ENCODE peak calls at places on chromosomes 1 and 21, in nine cellular contexts. W is right atrium auricular region, T is tibial artery, K is fibroblast of villous mesenchyme, A is heart right ventricle, E is upper lobe of right lung, U is A549, M is epithelial cell of esophagus, I is IMR-90. X is an unnamed sample.
A peak's percentile ranks its signal among the peaks of the same experiment; 100 is the strongest.

GRCh38 chr1:34684246-34684645 is 70.6 kb upstream of the GJB5 start:
- DNase-seq in M (no peak), E (no peak), I (no peak), T (no peak), K (no peak), A (no peak), U (no peak), W (peak; percentile 49), X (no peak)

GRCh38 chr1:192485692-192486436 is 89.7 kb upstream of the RGS1 start:
- DNase-seq in T (peak; percentile 87), U (no peak), W (peak; percentile 90), I (peak; percentile 99), K (peak; percentile 96), E (no peak), M (peak; percentile 94), A (peak; percentile 11), X (peak; percentile 98)

GRCh38 chr1:95236784-95237575 is 3.0 kb downstream of the RWDD3 start:
- DNase-seq in A (no peak), T (no peak), M (no peak), E (no peak), U (no peak), I (peak; percentile 47), K (peak; percentile 12), W (no peak), X (peak; percentile 29)

GRCh38 chr1:202802998-202803932 is 5.0 kb downstream of the KDM5B start:
- DNase-seq in M (peak; percentile 69), T (peak; percentile 34), U (no peak), E (no peak), I (peak; percentile 57), A (no peak), K (peak; percentile 58), W (peak; percentile 50), X (peak; percentile 71)

GRCh38 chr21:35475768-35476167 is 426.7 kb upstream of the RUNX1 start:
- DNase-seq in W (no peak), A (no peak), E (no peak), M (peak; percentile 25), U (no peak), I (peak; percentile 75), T (peak; percentile 23), K (peak; percentile 93), X (peak; percentile 64)

GRCh38 chr1:9652379-9653194 is 1.1 kb downstream of the PIK3CD start:
- DNase-seq in U (no peak), E (peak; percentile 76), I (peak; percentile 15), T (no peak), A (peak; percentile 39), M (no peak), W (no peak), K (peak; percentile 10), X (no peak)

GRCh38 chr1:164667600-164667999 is 108.6 kb downstream of the PBX1 start:
- DNase-seq in A (no peak), M (peak; percentile 45), E (no peak), K (no peak), U (no peak), W (no peak), T (no peak), I (no peak), X (no peak)

GRCh38 chr21:35071347-35071746 is 22.2 kb upstream of the RUNX1 start:
- DNase-seq in A (no peak), K (no peak), M (no peak), E (no peak), T (no peak), U (no peak), W (no peak), I (no peak), X (no peak)

GRCh38 chr1:28983509-28984310 is 69.3 kb downstream of the EPB41 start:
- DNase-seq in W (no peak), E (peak; percentile 79), U (no peak), T (no peak), A (peak; percentile 21), K (peak; percentile 17), M (no peak), I (no peak), X (no peak)

GRCh38 chr1:174874337-174875053 is 125.3 kb upstream of the CACYBP start:
- DNase-seq in T (no peak), I (no peak), E (no peak), U (no peak), K (no peak), W (no peak), A (no peak), M (no peak), X (no peak)

GRCh38 chr1:23801876-23802275 is 1.3 kb upstream of the GALE start:
- DNase-seq in U (no peak), K (no peak), T (no peak), M (no peak), I (no peak), A (no peak), E (no peak), W (no peak), X (no peak)

GRCh38 chr1:207030522-207031009 is 2.0 kb downstream of the C1orf116 start:
- DNase-seq in U (no peak), A (no peak), M (peak; percentile 56), K (no peak), E (no peak), I (no peak), T (no peak), W (no peak), X (no peak)

GRCh38 chr21:34510148-34511142 is 1.6 kb downstream of the KCNE1 start:
- DNase-seq in I (peak; percentile 68), E (peak; percentile 90), T (peak; percentile 67), W (peak; percentile 76), A (peak; percentile 84), M (peak; percentile 84), K (peak; percentile 82), U (peak; percentile 13), X (peak; percentile 72)

GRCh38 chr1:155127672-155128468 is at the start of gene EFNA1:
- DNase-seq in I (no peak), A (peak; percentile 81), K (peak; percentile 16), E (peak; percentile 90), U (no peak), M (peak; percentile 73), T (peak; percentile 55), W (no peak), X (no peak)

GRCh38 chr1:162056043-162056442 is 13.4 kb upstream of the NOS1AP start:
- DNase-seq in W (no peak), A (peak; percentile 30), T (peak; percentile 53), I (peak; percentile 67), M (peak; percentile 71), K (peak; percentile 68), U (peak; percentile 64), E (peak; percentile 67), X (peak; percentile 54)

DNA sequence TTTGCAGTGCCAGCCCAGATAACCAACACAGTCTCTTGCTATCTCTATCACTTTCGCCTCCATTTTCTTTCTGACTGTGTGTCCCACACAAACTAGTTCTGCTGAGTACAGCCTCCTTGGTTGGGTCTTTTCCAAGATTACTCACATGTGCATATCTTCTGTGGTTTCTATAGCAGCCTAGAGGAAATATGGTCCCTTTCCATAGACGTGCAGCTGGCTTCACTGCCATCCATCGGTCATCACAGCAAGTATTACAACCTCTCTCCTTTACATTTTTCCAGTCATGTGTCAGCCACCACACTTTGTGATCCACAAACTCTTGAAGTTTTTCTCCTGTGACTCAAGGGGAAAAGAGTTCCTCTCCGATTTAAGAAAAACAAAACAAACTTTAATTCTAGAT is 893.4 kb upstream of the ADGRL4 start:
- DNase-seq in T (no peak), I (peak; percentile 100), M (peak; percentile 81), A (no peak), E (no peak), W (no peak), K (peak; percentile 57), U (no peak), X (peak; percentile 99)
- TF ChIP-seq CTCF in T (no peak), I (peak; percentile 24), M (no peak), A (no peak), E (no peak), W (no peak), K (no peak), U (no peak), X (peak; percentile 20)

GRCh38 chr1:67748147-67748546 is 63.1 kb downstream of the GADD45A start:
- DNase-seq in E (no peak), U (no peak), T (no peak), W (no peak), M (no peak), I (no peak), A (no peak), K (no peak), X (no peak)

GRCh38 chr1:67750690-67751052 is 65.7 kb downstream of the GADD45A start:
- DNase-seq in W (no peak), I (no peak), T (no peak), A (no peak), M (no peak), K (no peak), E (no peak), U (no peak), X (no peak)

GRCh38 chr1:67749844-67750689 is 65.1 kb downstream of the GADD45A start:
- DNase-seq in I (peak; percentile 83), A (no peak), K (peak; percentile 86), U (no peak), W (no peak), T (peak; percentile 76), M (peak; percentile 92), E (no peak), X (peak; percentile 91)

GRCh38 chr1:67748630-67749029 is 63.6 kb downstream of the GADD45A start:
- DNase-seq in T (no peak), A (no peak), E (no peak), M (peak; percentile 70), K (peak; percentile 86), I (peak; percentile 84), W (no peak), U (no peak), X (peak; percentile 84)

GRCh38 chr1:67749263-67749843 is 64.4 kb downstream of the GADD45A start:
- DNase-seq in M (no peak), K (no peak), W (no peak), U (no peak), T (no peak), A (no peak), E (no peak), I (no peak), X (no peak)
- H3K4me3 ChIP-seq in M (peak overlapping the region; percentile 27), K (no peak overlapping the region), W (peak overlapping the region; percentile 7), U (peak overlapping the region; percentile 35), T (peak overlapping the region; percentile 6), A (no peak overlapping the region), E (no peak overlapping the region), I (no peak overlapping the region), X (peak overlapping the region; percentile 46)

GRCh38 chr1:187383366-187383765 is 554.6 kb downstream of the PLA2G4A start:
- DNase-seq in W (no peak), A (no peak), T (no peak), M (no peak), K (no peak), I (no peak), U (no peak), E (no peak), X (no peak)
- TF ChIP-seq CTCF in W (no peak), A (no peak), T (no peak), M (no peak), K (peak; percentile 8), I (no peak), U (no peak), E (no peak), X (no peak)

DNA sequence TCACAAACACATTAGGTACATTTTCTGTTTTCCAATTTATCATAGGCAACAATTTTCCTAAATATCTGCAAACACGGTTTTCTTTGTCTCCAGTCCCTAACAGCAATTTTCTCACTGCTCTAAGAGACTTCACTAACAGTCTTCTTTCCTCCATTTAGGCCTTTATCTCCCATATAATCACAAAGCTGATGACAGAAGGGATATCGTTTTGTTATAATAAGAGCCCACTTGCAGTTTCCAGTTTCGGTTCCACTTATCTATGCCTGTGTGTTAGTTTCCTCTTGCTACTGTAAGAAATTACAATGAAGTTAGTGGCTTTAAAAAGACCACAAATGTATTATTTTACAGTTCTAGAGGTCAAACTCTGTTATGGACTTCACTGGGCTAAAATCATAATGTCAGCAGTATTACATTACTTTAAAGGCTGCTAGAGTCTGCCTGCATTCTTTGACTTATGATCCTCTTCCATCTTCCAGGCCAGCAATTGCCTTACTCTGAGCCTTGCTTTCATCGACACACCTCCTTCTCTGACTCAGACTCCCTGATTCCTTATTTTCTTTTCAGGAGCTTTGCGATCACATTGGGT is 549.3 kb downstream of the NCAM2 start:
- DNase-seq in I (peak; percentile 9), U (no peak), K (peak; percentile 3), T (no peak), A (no peak), E (no peak), W (no peak), M (no peak), X (no peak)
- H3K4me3 ChIP-seq in I (no peak overlapping the region), U (no peak overlapping the region), K (no peak overlapping the region), T (no peak overlapping the region), A (no peak overlapping the region), E (no peak overlapping the region), W (no peak overlapping the region), M (no peak overlapping the region), X (no peak overlapping the region)

X was measured in AG10803.